ENCODE peak calls at places on chromosomes 2 and 18, in six cellular contexts. One of them, this sample, is unnamed.

GRCh38 chr2:190181066-190181681 is 118.6 kb upstream of the MSTN start:
- DNase-seq in GM23248: peak; percentile 56
- DNase-seq in PC-3: no peak
- DNase-seq in GM12878: no peak
- DNase-seq in fibroblast of lung: peak; percentile 26
- DNase-seq in PC-9: no peak
- DNase-seq in this sample: no peak

GRCh38 chr2:125471963-125472362 is 1184.0 kb upstream of the GYPC start:
- DNase-seq in GM23248: peak; percentile 5
- DNase-seq in fibroblast of lung: peak; percentile 49
- DNase-seq in PC-3: peak; percentile 29
- DNase-seq in GM12878: no peak
- DNase-seq in PC-9: no peak
- DNase-seq in this sample: no peak

GRCh38 chr2:223943561-223944008 is 1.6 kb downstream of the WDFY1 start:
- DNase-seq in GM23248: peak; percentile 76
- DNase-seq in PC-3: peak; percentile 78
- DNase-seq in GM12878: no peak
- DNase-seq in PC-9: peak; percentile 55
- DNase-seq in fibroblast of lung: peak; percentile 38
- DNase-seq in this sample: peak; percentile 50

GRCh38 chr2:7060156-7060555 is 142.9 kb downstream of the RNF144A start:
- DNase-seq in PC-9: no peak
- DNase-seq in PC-3: no peak
- DNase-seq in GM12878: no peak
- DNase-seq in fibroblast of lung: no peak
- DNase-seq in GM23248: no peak
- DNase-seq in this sample: no peak

GRCh38 chr2:43333656-43334144 is 107.3 kb upstream of the ZFP36L2 start:
- DNase-seq in GM12878: no peak
- DNase-seq in PC-3: no peak
- DNase-seq in GM23248: peak; percentile 61
- DNase-seq in PC-9: no peak
- DNase-seq in fibroblast of lung: peak; percentile 93
- DNase-seq in this sample: peak; percentile 79

GRCh38 chr18:35746826-35747339 is 165.3 kb downstream of the GALNT1 start:
- DNase-seq in PC-3: no peak
- DNase-seq in fibroblast of lung: no peak
- DNase-seq in GM12878: no peak
- DNase-seq in PC-9: no peak
- DNase-seq in GM23248: no peak
- DNase-seq in this sample: peak; percentile 60

GRCh38 chr2:19351499-19351898 is 6.9 kb downstream of the OSR1 start:
- DNase-seq in GM23248: no peak
- DNase-seq in GM12878: no peak
- DNase-seq in PC-9: no peak
- DNase-seq in PC-3: no peak
- DNase-seq in fibroblast of lung: no peak
- DNase-seq in this sample: no peak

GRCh38 chr2:33441235-33441810 is 35.1 kb upstream of the RASGRP3 start:
- DNase-seq in PC-9: no peak
- DNase-seq in fibroblast of lung: peak; percentile 82
- DNase-seq in GM12878: no peak
- DNase-seq in GM23248: peak; percentile 84
- DNase-seq in PC-3: peak; percentile 68
- DNase-seq in this sample: peak; percentile 51

GRCh38 chr2:161283926-161284325 is 24.3 kb upstream of the PSMD14 start:
- DNase-seq in PC-9: no peak
- DNase-seq in GM12878: no peak
- DNase-seq in PC-3: no peak
- DNase-seq in fibroblast of lung: no peak
- DNase-seq in GM23248: peak; percentile 3
- DNase-seq in this sample: no peak

GRCh38 chr18:69397096-69397495 is 3.6 kb upstream of the DOK6 start:
- DNase-seq in PC-9: no peak
- DNase-seq in GM23248: peak; percentile 56
- DNase-seq in PC-3: peak; percentile 12
- DNase-seq in fibroblast of lung: peak; percentile 30
- DNase-seq in GM12878: no peak
- DNase-seq in this sample: no peak

DNA sequence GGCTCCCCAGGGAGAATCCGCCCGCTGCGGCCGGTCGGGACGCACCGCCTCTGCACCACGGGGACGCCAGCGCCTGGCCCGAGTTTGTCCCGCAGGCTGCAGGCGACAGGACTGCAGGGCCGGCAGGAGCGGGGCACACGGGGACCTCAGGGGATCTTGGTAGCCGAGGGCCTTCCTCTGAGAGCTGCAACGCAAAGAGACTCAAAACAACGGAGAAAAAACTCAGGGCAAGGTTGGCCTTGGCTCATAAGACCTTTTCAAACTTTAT is 79.7 kb downstream of the ARHGEF4 start:
- DNase-seq in GM23248: no peak
- DNase-seq in GM12878: no peak
- DNase-seq in PC-3: no peak
- DNase-seq in fibroblast of lung: no peak
- DNase-seq in PC-9: no peak
- DNase-seq in this sample: no peak
- TF ChIP-seq EZH2 in GM23248: no peak
- TF ChIP-seq EZH2 in GM12878: no peak
- TF ChIP-seq EZH2 in PC-3: no peak
- TF ChIP-seq EZH2 in fibroblast of lung: no peak
- TF ChIP-seq EZH2 in PC-9: no peak
- TF ChIP-seq EZH2 in this sample: no peak

GRCh38 chr2:218882463-218882821 is 1.8 kb downstream of the WNT10A start:
- DNase-seq in GM12878: no peak
- DNase-seq in fibroblast of lung: no peak
- DNase-seq in PC-3: no peak
- DNase-seq in GM23248: no peak
- DNase-seq in PC-9: no peak
- DNase-seq in this sample: no peak

GRCh38 chr2:218882866-218883366 is 2.3 kb downstream of the WNT10A start:
- DNase-seq in fibroblast of lung: no peak
- DNase-seq in PC-9: no peak
- DNase-seq in GM23248: peak; percentile 88
- DNase-seq in PC-3: peak; percentile 32
- DNase-seq in GM12878: no peak
- DNase-seq in this sample: peak; percentile 81

GRCh38 chr2:218884519-218884918 is 3.9 kb downstream of the WNT10A start:
- DNase-seq in PC-9: no peak
- DNase-seq in GM12878: no peak
- DNase-seq in GM23248: no peak
- DNase-seq in fibroblast of lung: no peak
- DNase-seq in PC-3: no peak
- DNase-seq in this sample: no peak

GRCh38 chr2:218881744-218882462 is 1.3 kb downstream of the WNT10A start:
- DNase-seq in GM23248: no peak
- DNase-seq in PC-9: no peak
- DNase-seq in GM12878: no peak
- DNase-seq in fibroblast of lung: no peak
- DNase-seq in PC-3: no peak
- DNase-seq in this sample: no peak

GRCh38 chr2:218883491-218884490 is 3.1 kb downstream of the WNT10A start:
- DNase-seq in PC-3: no peak
- DNase-seq in GM12878: no peak
- DNase-seq in GM23248: peak; percentile 66
- DNase-seq in PC-9: no peak
- DNase-seq in fibroblast of lung: no peak
- DNase-seq in this sample: peak; percentile 52
- TF ChIP-seq EZH2 in PC-3: no peak
- TF ChIP-seq EZH2 in GM12878: no peak
- TF ChIP-seq EZH2 in GM23248: no peak
- TF ChIP-seq EZH2 in PC-9: no peak
- TF ChIP-seq EZH2 in fibroblast of lung: peak; percentile 94
- TF ChIP-seq EZH2 in this sample: no peak

GRCh38 chr2:72916743-72917137 is 579 bp upstream of the EMX1 start:
- DNase-seq in GM12878: no peak
- DNase-seq in fibroblast of lung: no peak
- DNase-seq in GM23248: no peak
- DNase-seq in PC-9: no peak
- DNase-seq in PC-3: no peak
- DNase-seq in this sample: no peak
- TF ChIP-seq EZH2 in GM12878: no peak
- TF ChIP-seq EZH2 in fibroblast of lung: peak; percentile 98
- TF ChIP-seq EZH2 in GM23248: peak; percentile 100
- TF ChIP-seq EZH2 in PC-9: no peak
- TF ChIP-seq EZH2 in PC-3: no peak
- TF ChIP-seq EZH2 in this sample: peak; percentile 67

GRCh38 chr2:70756126-70756525 is 11.9 kb downstream of the ADD2 start:
- DNase-seq in fibroblast of lung: no peak
- DNase-seq in GM23248: no peak
- DNase-seq in PC-3: no peak
- DNase-seq in GM12878: no peak
- DNase-seq in PC-9: no peak
- DNase-seq in this sample: no peak
- TF ChIP-seq EZH2 in fibroblast of lung: no peak
- TF ChIP-seq EZH2 in GM23248: no peak
- TF ChIP-seq EZH2 in PC-3: no peak
- TF ChIP-seq EZH2 in GM12878: no peak
- TF ChIP-seq EZH2 in PC-9: no peak
- TF ChIP-seq EZH2 in this sample: no peak

GRCh38 chr2:38074047-38074774 is 1.7 kb downstream of the CYP1B1 start:
- DNase-seq in fibroblast of lung: no peak
- DNase-seq in PC-9: peak; percentile 39
- DNase-seq in GM23248: no peak
- DNase-seq in GM12878: no peak
- DNase-seq in PC-3: peak; percentile 22
- DNase-seq in this sample: no peak
- TF ChIP-seq EZH2 in fibroblast of lung: no peak
- TF ChIP-seq EZH2 in PC-9: no peak
- TF ChIP-seq EZH2 in GM23248: no peak
- TF ChIP-seq EZH2 in GM12878: no peak
- TF ChIP-seq EZH2 in PC-3: no peak
- TF ChIP-seq EZH2 in this sample: no peak

GRCh38 chr2:104845552-104845931 is 8.4 kb upstream of the POU3F3 start:
- DNase-seq in fibroblast of lung: no peak
- DNase-seq in PC-9: no peak
- DNase-seq in GM23248: no peak
- DNase-seq in GM12878: no peak
- DNase-seq in PC-3: no peak
- DNase-seq in this sample: no peak

GRCh38 chr2:104846182-104846954 is 7.5 kb upstream of the POU3F3 start:
- DNase-seq in GM12878: no peak
- DNase-seq in GM23248: no peak
- DNase-seq in PC-3: no peak
- DNase-seq in PC-9: no peak
- DNase-seq in fibroblast of lung: no peak
- DNase-seq in this sample: no peak

GRCh38 chr2:104846955-104847820 is 6.7 kb upstream of the POU3F3 start:
- DNase-seq in PC-9: no peak
- DNase-seq in fibroblast of lung: no peak
- DNase-seq in GM12878: no peak
- DNase-seq in PC-3: no peak
- DNase-seq in GM23248: no peak
- DNase-seq in this sample: no peak

GRCh38 chr2:104847821-104848160 is 6.1 kb upstream of the POU3F3 start:
- DNase-seq in PC-3: no peak
- DNase-seq in GM12878: no peak
- DNase-seq in fibroblast of lung: no peak
- DNase-seq in GM23248: no peak
- DNase-seq in PC-9: no peak
- DNase-seq in this sample: no peak

GRCh38 chr2:104844813-104845551 is 8.9 kb upstream of the POU3F3 start:
- DNase-seq in fibroblast of lung: no peak
- DNase-seq in GM12878: no peak
- DNase-seq in GM23248: no peak
- DNase-seq in PC-9: no peak
- DNase-seq in PC-3: no peak
- DNase-seq in this sample: no peak
- TF ChIP-seq EZH2 in fibroblast of lung: peak; percentile 64
- TF ChIP-seq EZH2 in GM12878: no peak
- TF ChIP-seq EZH2 in GM23248: no peak
- TF ChIP-seq EZH2 in PC-9: no peak
- TF ChIP-seq EZH2 in PC-3: no peak
- TF ChIP-seq EZH2 in this sample: peak; percentile 22

GRCh38 chr2:120736202-120736954 is 710 bp downstream of the GLI2 start:
- DNase-seq in GM12878: no peak
- DNase-seq in GM23248: peak; percentile 70
- DNase-seq in PC-3: no peak
- DNase-seq in fibroblast of lung: peak; percentile 23
- DNase-seq in PC-9: no peak
- DNase-seq in this sample: peak; percentile 28
- TF ChIP-seq EZH2 in GM12878: no peak
- TF ChIP-seq EZH2 in GM23248: no peak
- TF ChIP-seq EZH2 in PC-3: no peak
- TF ChIP-seq EZH2 in fibroblast of lung: no peak
- TF ChIP-seq EZH2 in PC-9: peak; percentile 81
- TF ChIP-seq EZH2 in this sample: no peak